ENCODE peak calls at places on chromosomes 3 and 15, in four cellular contexts. K is IMR-90, M is H9, H is H1. S is an unnamed sample.

GRCh38 chr15:77546050-77546501 is 86.6 kb downstream of the LINGO1 start:
- DNase-seq in K (peak), H (no peak), M (no peak), S (peak)

GRCh38 chr3:106428565-106428994 is 559.8 kb upstream of the CBLB start:
- DNase-seq in K (peak), M (no peak), H (no peak), S (peak)

GRCh38 chr3:150319900-150320299 is 88.2 kb upstream of the TSC22D2 start:
- DNase-seq in K (peak), H (no peak), M (no peak), S (peak)

GRCh38 chr3:99134996-99135395 is 233.5 kb upstream of the DCBLD2 start:
- DNase-seq in H (no peak), M (no peak), K (no peak), S (no peak)

GRCh38 chr15:43792761-43793493 is 807 bp downstream of the SERF2 start:
- DNase-seq in M (no peak), H (no peak), K (peak), S (peak)

GRCh38 chr3:119597548-119598288 is at the start of gene PLA1A:
- DNase-seq in H (no peak), M (no peak), K (no peak), S (no peak)

GRCh38 chr3:55750525-55750924 is 263.4 kb upstream of the WNT5A start:
- DNase-seq in K (peak), M (no peak), H (no peak), S (no peak)

GRCh38 chr15:75030023-75030413 is 6.6 kb downstream of the PPCDC start:
- DNase-seq in H (no peak), M (no peak), K (peak), S (peak)

GRCh38 chr3:162141232-162141631 is 644.6 kb downstream of the OTOL1 start:
- DNase-seq in K (peak), H (no peak), M (no peak), S (no peak)

GRCh38 chr15:69976366-69976994 is 121.2 kb downstream of the TLE3 start:
- DNase-seq in M (peak), H (no peak), K (peak), S (peak)

GRCh38 chr15:85633859-85634258 is 160.9 kb downstream of the KLHL25 start:
- DNase-seq in H (no peak), K (no peak), M (no peak), S (no peak)

GRCh38 chr15:99953886-99954285 is 220.6 kb upstream of the LYSMD4 start:
- DNase-seq in M (no peak), H (no peak), K (no peak), S (no peak)

GRCh38 chr15:96768435-96768789 is 437.9 kb downstream of the NR2F2 start:
- DNase-seq in K (no peak), H (no peak), M (no peak), S (no peak)
- H3K18ac ChIP-seq in K (no peak), H (no peak), M (no peak), S (peak)

DNA sequence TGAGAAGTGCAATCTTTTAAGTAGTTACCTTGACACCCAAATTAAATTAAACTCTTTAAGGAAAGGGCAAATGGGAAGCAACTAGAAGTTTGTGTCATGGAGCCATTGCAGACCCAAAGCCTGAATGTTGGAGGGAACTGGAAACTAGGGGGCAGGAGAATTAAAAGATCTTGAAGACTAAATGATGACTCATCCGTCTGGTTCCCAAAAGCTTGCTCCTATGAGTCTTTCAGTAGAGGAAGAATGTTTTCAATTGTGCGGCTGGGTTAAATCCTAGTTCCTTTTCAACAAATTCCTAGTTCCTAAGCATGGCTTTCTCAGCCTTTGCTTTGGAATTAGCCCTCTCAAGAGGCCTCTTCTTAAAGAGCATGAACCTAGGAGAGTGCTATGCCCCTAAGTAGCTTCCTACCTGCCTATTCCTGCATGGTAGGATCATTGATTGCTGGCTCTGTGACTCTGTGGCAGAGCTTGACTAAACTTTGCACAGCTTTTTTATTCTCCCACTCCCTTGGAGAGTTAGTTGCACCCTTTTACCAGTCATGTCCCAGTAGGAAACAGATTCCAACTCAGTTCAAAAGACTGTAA is 17.7 kb downstream of the CLEC3B start:
- DNase-seq in M (no peak), K (peak), H (no peak), S (peak)
- H2BK120ac ChIP-seq in M (no peak), K (peak), H (no peak), S (no peak)

DNA sequence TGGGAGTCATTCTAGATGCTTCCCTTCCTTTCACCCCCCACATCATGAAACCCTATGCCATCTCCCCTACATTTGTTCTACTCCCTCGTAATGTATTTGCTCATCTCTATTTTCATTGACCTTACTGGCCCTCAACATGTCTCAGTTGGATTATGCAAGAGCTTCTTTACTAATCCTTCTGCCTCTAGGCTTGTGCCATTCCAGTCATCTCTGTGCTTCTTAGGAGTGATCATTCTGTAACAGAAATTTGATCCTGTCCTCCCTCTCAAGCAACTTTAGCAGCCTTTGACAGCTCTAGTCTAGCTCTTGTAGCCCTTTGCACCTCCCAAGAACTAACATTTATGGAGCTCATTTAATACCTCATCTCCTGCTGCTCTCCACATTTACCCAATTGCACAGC is 64.7 kb downstream of the ISL2 start:
- DNase-seq in M (no peak), K (peak), H (no peak), S (no peak)
- H4K5ac ChIP-seq in M (no peak), K (no peak), H (no peak), S (no peak)

GRCh38 chr15:67127925-67128324 is 62.5 kb downstream of the SMAD3 start:
- DNase-seq in H (no peak), K (peak), M (no peak), S (no peak)
- H3K18ac ChIP-seq in H (no peak), K (peak), M (no peak), S (no peak)

GRCh38 chr3:121998588-121999473 is 23.2 kb downstream of the ILDR1 start:
- DNase-seq in H (no peak), K (no peak), M (no peak), S (peak)
- H2BK120ac ChIP-seq in H (no peak), K (no peak), M (no peak), S (no peak)

GRCh38 chr15:66706840-66707239 is 4.8 kb downstream of the SMAD6 start:
- DNase-seq in H (no peak), K (no peak), M (no peak), S (no peak)
- H4K5ac ChIP-seq in H (no peak), K (no peak), M (no peak), S (no peak)

GRCh38 chr15:65639509-65639908 is 17.8 kb downstream of the SLC24A1 start:
- DNase-seq in H (no peak), M (no peak), K (no peak), S (no peak)
- H3K18ac ChIP-seq in H (no peak), M (no peak), K (no peak), S (no peak)